ENCODE peak calls at places on chromosomes 16 and 17, in seven cellular contexts. K, L, W, B, R, X and V are unnamed samples.

GRCh38 chr17:78595135-78595810 is 18.1 kb upstream of the DNAH17 start:
- DNase-seq in R (no peak), X (no peak), B (no peak), L (no peak), K (no peak), W (no peak), V (no peak)

GRCh38 chr16:78607465-78607864 is 508.0 kb downstream of the WWOX start:
- DNase-seq in R (no peak), L (no peak), X (no peak), W (peak; percentile 31), K (no peak), B (no peak), V (no peak)

GRCh38 chr16:21223787-21224186 is 9.7 kb upstream of the ANKS4B start:
- DNase-seq in B (no peak), K (no peak), L (no peak), X (no peak), W (no peak), R (no peak), V (no peak)

GRCh38 chr16:73166394-73166971 is 118.6 kb upstream of the ZFHX3 start:
- DNase-seq in W (no peak), L (no peak), K (no peak), R (no peak), B (no peak), X (no peak), V (no peak)

GRCh38 chr16:78235168-78235800 is 135.8 kb downstream of the WWOX start:
- DNase-seq in W (peak; percentile 68), L (peak; percentile 23), B (peak; percentile 44), R (peak; percentile 20), K (peak; percentile 54), X (peak; percentile 35), V (peak; percentile 58)

GRCh38 chr17:80248001-80248893 is 12.4 kb upstream of the RNF213 start:
- DNase-seq in X (no peak), B (no peak), L (no peak), W (no peak), R (no peak), K (no peak), V (no peak)

GRCh38 chr17:63550816-63551639 is 751 bp downstream of the DCAF7 start:
- DNase-seq in L (no peak), K (no peak), X (no peak), B (no peak), R (no peak), W (peak; percentile 31), V (peak; percentile 48)

GRCh38 chr16:14609716-14610115 is 20.3 kb downstream of the PARN start:
- DNase-seq in K (no peak), X (no peak), R (no peak), W (no peak), B (no peak), L (no peak), V (no peak)

GRCh38 chr17:14373587-14374259 is 72.8 kb downstream of the HS3ST3B1 start:
- DNase-seq in B (no peak), R (no peak), W (peak; percentile 56), X (no peak), K (no peak), L (peak; percentile 15), V (no peak)

GRCh38 chr16:24116989-24117388 is 139.1 kb upstream of the CACNG3 start:
- DNase-seq in W (no peak), X (no peak), K (no peak), R (no peak), B (no peak), L (no peak), V (no peak)

GRCh38 chr16:89256651-89257254 is 39.2 kb downstream of the ZNF778 start:
- DNase-seq in W (peak; percentile 65), B (peak; percentile 77), L (peak; percentile 53), X (peak; percentile 56), R (peak; percentile 65), K (no peak), V (no peak)

GRCh38 chr17:55318081-55318480 is 53.3 kb downstream of the HLF start:
- DNase-seq in L (no peak), K (no peak), X (no peak), R (no peak), B (no peak), W (no peak), V (no peak)

GRCh38 chr17:82845163-82845807 is 5.5 kb upstream of the ZNF750 start:
- DNase-seq in R (no peak), W (no peak), L (no peak), K (no peak), B (no peak), X (no peak), V (no peak)

GRCh38 chr16:2686912-2687507 is 4.7 kb downstream of the KCTD5 start:
- DNase-seq in R (no peak), X (peak; percentile 61), L (no peak), B (no peak), W (no peak), K (no peak), V (no peak)

GRCh38 chr17:17401271-17401781 is 75.5 kb upstream of the MED9 start:
- DNase-seq in W (peak; percentile 51), R (no peak), K (no peak), X (no peak), B (no peak), L (no peak), V (no peak)

GRCh38 chr17:61514491-61514890 is 62.3 kb downstream of the TBX4 start:
- DNase-seq in W (no peak), X (no peak), B (no peak), L (no peak), K (no peak), R (no peak), V (no peak)

GRCh38 chr17:34300652-34301390 is 15.3 kb downstream of the CCL11 start:
- DNase-seq in X (no peak), B (no peak), L (peak; percentile 84), R (no peak), K (no peak), W (peak; percentile 80), V (no peak)

GRCh38 chr17:62591323-62591722 is 36.1 kb upstream of the MRC2 start:
- DNase-seq in R (no peak), K (no peak), X (no peak), W (no peak), L (no peak), B (no peak), V (no peak)

GRCh38 chr17:33140413-33141099 is 148.9 kb downstream of the SPACA3 start:
- DNase-seq in X (no peak), W (no peak), B (no peak), K (no peak), L (no peak), R (no peak), V (no peak)

GRCh38 chr17:42459256-42459982 is 741 bp downstream of the ATP6V0A1 start:
- DNase-seq in R (no peak), X (peak; percentile 66), L (peak; percentile 57), B (no peak), W (peak; percentile 74), K (no peak), V (no peak)

GRCh38 chr16:87006021-87006420 is 311.2 kb downstream of the C16orf95 start:
- DNase-seq in K (no peak), W (no peak), X (no peak), R (no peak), B (no peak), L (no peak), V (no peak)

GRCh38 chr17:42676424-42677011 is at the start of gene PLEKHH3:
- DNase-seq in K (peak; percentile 50), X (no peak), L (no peak), W (no peak), B (no peak), R (no peak), V (no peak)

GRCh38 chr17:79750650-79751545 is 20.2 kb downstream of the ENPP7 start:
- DNase-seq in X (no peak), L (no peak), R (no peak), W (no peak), K (no peak), B (no peak), V (no peak)

GRCh38 chr17:44307387-44308186 is 814 bp upstream of the RUNDC3A start:
- DNase-seq in K (no peak), L (peak; percentile 30), X (peak; percentile 53), R (no peak), W (no peak), B (no peak), V (no peak)

GRCh38 chr16:49049191-49049590 is 232.4 kb downstream of the CBLN1 start:
- DNase-seq in X (no peak), W (no peak), B (no peak), R (no peak), K (no peak), L (no peak), V (no peak)

GRCh38 chr17:48178327-48178726 is 70.8 kb downstream of the SNX11 start:
- DNase-seq in K (no peak), W (no peak), X (no peak), L (no peak), B (no peak), R (no peak), V (no peak)

GRCh38 chr17:50037321-50038107 is 18.4 kb upstream of the ITGA3 start:
- DNase-seq in K (no peak), B (no peak), R (no peak), W (peak; percentile 87), L (peak; percentile 93), X (peak; percentile 71), V (no peak)

GRCh38 chr16:84599528-84600202 is 18.2 kb downstream of the COTL1 start:
- DNase-seq in X (no peak), W (peak; percentile 83), R (no peak), K (no peak), B (no peak), L (peak; percentile 56), V (peak; percentile 77)

GRCh38 chr17:50318551-50319310 is 27.2 kb upstream of the XYLT2 start:
- DNase-seq in B (no peak), R (no peak), K (no peak), L (no peak), W (no peak), X (no peak), V (no peak)

GRCh38 chr16:67862623-67863583 is 9.9 kb upstream of the EDC4 start:
- DNase-seq in X (no peak), B (no peak), L (no peak), R (no peak), K (no peak), W (peak; percentile 89), V (no peak)

GRCh38 chr17:48746916-48747444 is 18.4 kb upstream of the HOXB13 start:
- DNase-seq in W (no peak), R (no peak), B (no peak), K (no peak), L (no peak), X (no peak), V (no peak)

GRCh38 chr17:48457080-48457836 is 27.2 kb upstream of the SKAP1 start:
- DNase-seq in X (peak; percentile 51), L (peak; percentile 47), R (peak; percentile 63), B (peak; percentile 70), W (peak; percentile 55), K (peak; percentile 62), V (peak; percentile 60)

GRCh38 chr17:40942553-40942952 is 5.1 kb upstream of the KRT23 start:
- DNase-seq in K (no peak), R (no peak), W (no peak), B (no peak), L (no peak), X (no peak), V (no peak)